ENCODE peak calls at places on chromosomes 11 and 22, in ten cellular contexts. G is prostate gland; R is HS-27A; O is kidney glomerular epithelial cell; W is H7; L is nephron progenitor cell; M is activated CD8-positive, alpha-beta memory T cell treated with anti-CD3 and anti-CD28 coated beads for 4 hours; D is T-helper 17 cell; T is stimulated activated CD4-positive, alpha-beta T cell treated with anti-CD3 and anti-CD28 coated beads, TNF-alpha, amount 100 ng/mL, for 1 hour; A is iris pigment epithelial cell. N is an unnamed sample.

GRCh38 chr22:46971141-46971775 is 208.8 kb downstream of the TBC1D22A start:
- DNase-seq in G (no peak), R (no peak), O (peak), W (no peak), L (peak), M (no peak), D (no peak), T (no peak), A (peak), N (no peak)

GRCh38 chr11:102220728-102221467 is 96.4 kb upstream of the BIRC3 start:
- DNase-seq in G (no peak), R (peak), O (no peak), W (no peak), L (no peak), M (no peak), D (no peak), T (no peak), A (peak), N (no peak)

GRCh38 chr11:64461081-64461480 is 102.1 kb downstream of the RPS6KA4 start:
- DNase-seq in G (no peak), R (no peak), O (no peak), W (no peak), L (no peak), M (no peak), D (no peak), T (no peak), A (no peak), N (no peak)

GRCh38 chr11:12884751-12885318 is 124.3 kb upstream of the RASSF10 start:
- DNase-seq in G (no peak), R (no peak), O (no peak), W (no peak), L (no peak), M (no peak), D (no peak), T (no peak), A (peak), N (no peak)

GRCh38 chr22:50481440-50482106 is at the start of gene ADM2:
- DNase-seq in G (peak), R (no peak), O (no peak), W (peak), L (peak), M (peak), D (peak), T (peak), A (no peak), N (no peak)

GRCh38 chr11:25769287-25769686 is 562.6 kb upstream of the ANO3 start:
- DNase-seq in G (no peak), R (no peak), O (no peak), W (no peak), L (no peak), M (no peak), D (no peak), T (no peak), A (peak), N (no peak)

GRCh38 chr11:65479184-65480145 is 19.4 kb upstream of the MALAT1 start:
- DNase-seq in G (peak), R (no peak), O (no peak), W (peak), L (no peak), M (no peak), D (no peak), T (no peak), A (peak), N (no peak)

GRCh38 chr11:12414641-12415040 is 37.3 kb downstream of the PARVA start:
- DNase-seq in G (no peak), R (no peak), O (no peak), W (no peak), L (no peak), M (no peak), D (no peak), T (no peak), A (no peak), N (no peak)

GRCh38 chr22:42353883-42354727 is 78.1 kb downstream of the NFAM1 start:
- DNase-seq in G (no peak), R (no peak), O (no peak), W (peak), L (peak), M (no peak), D (no peak), T (no peak), A (no peak), N (no peak)

GRCh38 chr11:95074806-95075563 is 8.3 kb downstream of the SRSF8 start:
- DNase-seq in G (no peak), R (no peak), O (peak), W (no peak), L (no peak), M (no peak), D (no peak), T (no peak), A (no peak), N (no peak)

GRCh38 chr22:29719894-29720645 is at the start of gene CABP7:
- DNase-seq in G (no peak), R (no peak), O (no peak), W (peak), L (peak), M (no peak), D (no peak), T (no peak), A (no peak), N (no peak)

GRCh38 chr11:122423886-122424285 is 231.6 kb upstream of the UBASH3B start:
- DNase-seq in G (no peak), R (no peak), O (no peak), W (no peak), L (no peak), M (no peak), D (no peak), T (no peak), A (no peak), N (no peak)

GRCh38 chr11:34192481-34193401 is 87.3 kb downstream of the NAT10 start:
- DNase-seq in G (peak), R (peak), O (peak), W (no peak), L (no peak), M (no peak), D (no peak), T (no peak), A (peak), N (no peak)

GRCh38 chr11:67629386-67630229 is at the start of gene NUDT8:
- DNase-seq in G (peak), R (peak), O (peak), W (peak), L (peak), M (peak), D (peak), T (peak), A (peak), N (peak)

GRCh38 chr22:32018056-32018455 is 25.0 kb upstream of the SLC5A1 start:
- DNase-seq in G (no peak), R (no peak), O (peak), W (no peak), L (no peak), M (no peak), D (no peak), T (no peak), A (peak), N (no peak)

GRCh38 chr11:12941671-12942070 is 67.4 kb upstream of the RASSF10 start:
- DNase-seq in G (no peak), R (no peak), O (no peak), W (no peak), L (no peak), M (no peak), D (no peak), T (no peak), A (no peak), N (no peak)

GRCh38 chr11:126809514-126810289 is 190.9 kb downstream of the KIRREL3 start:
- DNase-seq in G (no peak), R (no peak), O (no peak), W (no peak), L (no peak), M (no peak), D (no peak), T (no peak), A (no peak), N (no peak)

GRCh38 chr11:122215244-122215992 is 99.4 kb upstream of the BLID start:
- DNase-seq in G (peak), R (peak), O (peak), W (peak), L (peak), M (no peak), D (no peak), T (peak), A (peak), N (peak)

GRCh38 chr11:115153135-115153534 is 351.1 kb downstream of the CADM1 start:
- DNase-seq in G (no peak), R (no peak), O (no peak), W (no peak), L (no peak), M (no peak), D (no peak), T (no peak), A (peak), N (no peak)

GRCh38 chr22:24482586-24482985 is 12.5 kb upstream of the UPB1 start:
- DNase-seq in G (no peak), R (no peak), O (peak), W (no peak), L (no peak), M (no peak), D (no peak), T (no peak), A (peak), N (no peak)

GRCh38 chr22:44362249-44363040 is 49.7 kb upstream of the SHISAL1 start:
- DNase-seq in G (no peak), R (no peak), O (no peak), W (no peak), L (no peak), M (no peak), D (no peak), T (no peak), A (no peak), N (no peak)

GRCh38 chr11:32531528-32531927 is 52.1 kb upstream of the EIF3M start:
- DNase-seq in G (no peak), R (no peak), O (peak), W (no peak), L (no peak), M (no peak), D (no peak), T (no peak), A (no peak), N (no peak)